ENCODE peak calls at places on chromosomes 6 and 20, in eight cellular contexts. H is ovary; I is endodermal cell; Z is right cardiac atrium; P is pancreas; E is fibroblast of lung; V is Peyer's patch; Y is CD8-positive, alpha-beta memory T cell. D is an unnamed sample.

GRCh38 chr6:114084327-114084890 is 113.5 kb upstream of the HDAC2 start:
- DNase-seq in V (no peak), I (no peak), H (no peak), E (peak; percentile 23), Y (no peak), Z (no peak), P (no peak), D (no peak)

GRCh38 chr6:168152306-168152963 is 73.4 kb upstream of the FRMD1 start:
- DNase-seq in H (no peak), V (no peak), E (no peak), I (peak; percentile 20), Z (no peak), P (no peak), Y (no peak), D (no peak)

GRCh38 chr6:111874030-111874425 is 776 bp upstream of the FYN start:
- DNase-seq in Z (no peak), Y (peak; percentile 42), V (no peak), P (no peak), E (no peak), I (no peak), H (no peak), D (no peak)

GRCh38 chr6:45438849-45439406 is 61.2 kb upstream of the SUPT3H start:
- DNase-seq in I (no peak), P (no peak), V (no peak), E (peak; percentile 88), Y (no peak), Z (no peak), H (no peak), D (no peak)

GRCh38 chr20:24499472-24499871 is 30.0 kb downstream of the SYNDIG1 start:
- DNase-seq in V (no peak), P (no peak), E (no peak), Y (no peak), H (no peak), I (no peak), Z (no peak), D (no peak)

GRCh38 chr20:7716286-7716972 is 223.8 kb downstream of the HAO1 start:
- DNase-seq in E (no peak), Y (no peak), V (no peak), Z (no peak), I (no peak), H (no peak), P (no peak), D (no peak)

GRCh38 chr6:5466459-5466858 is 205.1 kb downstream of the FARS2 start:
- DNase-seq in P (no peak), V (no peak), H (no peak), E (peak; percentile 52), Y (no peak), Z (no peak), I (no peak), D (no peak)

GRCh38 chr6:137853569-137854213 is 13.4 kb upstream of the TNFAIP3 start:
- DNase-seq in V (no peak), P (no peak), Y (no peak), Z (no peak), E (peak; percentile 74), H (no peak), I (no peak), D (no peak)

GRCh38 chr6:155974967-155975366 is 519.3 kb upstream of the NOX3 start:
- DNase-seq in H (no peak), Z (no peak), V (no peak), Y (no peak), P (no peak), E (no peak), I (no peak), D (no peak)

GRCh38 chr20:51444472-51444871 is 98.0 kb downstream of the NFATC2 start:
- DNase-seq in V (no peak), I (no peak), Z (no peak), P (no peak), E (peak; percentile 20), H (no peak), Y (no peak), D (no peak)

GRCh38 chr20:47019106-47019824 is 124.6 kb downstream of the EYA2 start:
- DNase-seq in V (no peak), I (no peak), Y (no peak), H (no peak), E (peak; percentile 95), P (no peak), Z (no peak), D (no peak)

GRCh38 chr6:74690365-74690764 is 515.5 kb downstream of the COL12A1 start:
- DNase-seq in V (no peak), P (no peak), H (no peak), I (no peak), E (peak; percentile 5), Z (no peak), Y (no peak), D (no peak)

GRCh38 chr6:112252571-112253504 is 1.5 kb downstream of the LAMA4 start:
- DNase-seq in Z (no peak), P (no peak), I (no peak), E (peak; percentile 79), V (no peak), H (no peak), Y (no peak), D (no peak)

GRCh38 chr6:110342759-110343158 is 15.4 kb downstream of the METTL24 start:
- DNase-seq in V (no peak), Y (no peak), E (no peak), P (no peak), H (no peak), Z (no peak), I (no peak), D (no peak)

GRCh38 chr6:135995160-135995898 is 143.8 kb downstream of the PDE7B start:
- DNase-seq in H (no peak), P (no peak), E (peak; percentile 89), V (no peak), Z (no peak), Y (no peak), I (no peak), D (no peak)

GRCh38 chr6:33620158-33620583 is 951 bp upstream of the ITPR3 start:
- DNase-seq in Y (no peak), Z (peak; percentile 74), P (peak; percentile 52), I (peak; percentile 76), H (peak; percentile 28), V (peak; percentile 76), E (no peak), D (peak; percentile 80)

GRCh38 chr6:84657486-84657885 is 106.9 kb downstream of the TBX18 start:
- DNase-seq in I (no peak), Y (no peak), P (no peak), E (no peak), V (no peak), Z (no peak), H (no peak), D (no peak)

GRCh38 chr6:33181141-33181540 is 11.1 kb downstream of the COL11A2 start:
- DNase-seq in V (no peak), P (no peak), H (no peak), Y (no peak), E (no peak), Z (peak; percentile 12), I (no peak), D (no peak)

GRCh38 chr6:44533221-44533820 is 145.8 kb downstream of the CDC5L start:
- DNase-seq in V (no peak), P (no peak), E (no peak), Y (no peak), I (peak; percentile 37), H (no peak), Z (no peak), D (no peak)

GRCh38 chr6:37653933-37654565 is 43.6 kb downstream of the MDGA1 start:
- DNase-seq in I (peak; percentile 83), Y (no peak), E (peak; percentile 49), V (no peak), H (no peak), P (peak; percentile 37), Z (no peak), D (no peak)

DNA sequence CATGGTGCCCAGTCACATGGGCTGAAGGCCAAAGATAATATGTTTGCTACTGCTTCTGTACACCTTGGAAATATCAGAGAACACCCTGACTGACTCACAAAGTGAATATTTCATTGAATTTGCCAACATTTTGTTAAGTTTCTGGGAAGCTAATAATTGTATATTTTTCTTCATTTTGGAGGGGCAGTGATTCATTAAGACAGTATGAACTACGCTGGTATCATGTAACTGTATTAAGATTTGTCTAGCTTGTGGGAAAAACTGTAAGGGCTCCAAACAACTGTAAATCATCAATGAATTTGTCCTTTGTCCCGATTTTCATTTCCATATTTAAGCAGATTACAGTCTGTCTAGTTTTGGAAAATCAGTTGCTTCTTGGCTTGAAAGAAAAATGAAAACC is 102.4 kb upstream of the CCN2 start:
- DNase-seq in V (no peak), I (no peak), H (no peak), Z (no peak), E (peak; percentile 88), Y (no peak), P (no peak), D (no peak)
- H3K27ac ChIP-seq in V (no peak overlapping the region), I (no peak overlapping the region), H (no peak overlapping the region), Z (no peak overlapping the region), E (peak overlapping the region; percentile 46), Y (no peak overlapping the region), P (no peak overlapping the region), D (no peak overlapping the region)

GRCh38 chr20:16498526-16499140 is 74.6 kb downstream of the KIF16B start:
- DNase-seq in Z (no peak), I (no peak), H (no peak), E (no peak), Y (no peak), V (no peak), P (no peak), D (no peak)

GRCh38 chr20:16500197-16500596 is 73.1 kb downstream of the KIF16B start:
- DNase-seq in P (no peak), Z (no peak), Y (no peak), E (no peak), H (no peak), V (no peak), I (no peak), D (no peak)

GRCh38 chr20:16505894-16506293 is 67.4 kb downstream of the KIF16B start:
- DNase-seq in I (no peak), E (no peak), P (no peak), V (no peak), Z (no peak), Y (no peak), H (no peak), D (no peak)

GRCh38 chr20:16501236-16501635 is 72.0 kb downstream of the KIF16B start:
- DNase-seq in H (no peak), Z (no peak), V (no peak), I (no peak), E (no peak), P (no peak), Y (no peak), D (no peak)
- H3K9me3 ChIP-seq in H (no peaks in the 10 kb centered on the region), Z (no peaks in the 10 kb centered on the region), V (no peaks in the 10 kb centered on the region), I (no peaks in the 10 kb centered on the region), E (no peaks in the 10 kb centered on the region), P (no peaks in the 10 kb centered on the region), Y (no peaks in the 10 kb centered on the region), D (no peaks in the 10 kb centered on the region)

DNA sequence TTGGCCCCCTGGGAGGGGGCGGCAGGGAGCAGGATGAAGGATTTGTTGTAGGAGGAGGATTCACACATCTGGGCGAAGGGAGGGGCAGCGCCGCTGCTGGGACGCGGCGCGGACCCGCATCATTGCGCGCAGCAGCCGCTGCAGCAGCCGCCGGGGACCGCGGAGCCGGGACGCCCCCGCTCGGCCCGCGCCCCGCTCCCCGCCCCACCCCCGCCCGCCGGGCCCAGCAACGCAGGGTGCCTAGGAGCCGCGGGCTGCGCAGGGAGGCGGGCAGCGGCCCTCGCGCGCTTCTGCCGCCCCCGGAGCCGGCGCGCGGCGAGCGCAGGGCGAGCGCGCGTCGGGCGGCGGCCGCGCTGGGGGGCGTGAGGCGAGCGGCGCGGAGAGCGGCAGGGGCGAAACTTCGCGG is 206 bp upstream of the NKAIN2 start:
- DNase-seq in I (no peak), V (no peak), H (no peak), Y (no peak), E (no peak), P (no peak), Z (no peak), D (no peak)
- H3K27ac ChIP-seq in I (no peak overlapping the region), V (no peak overlapping the region), H (no peak overlapping the region), Y (no peak overlapping the region), E (no peak overlapping the region), P (no peak overlapping the region), Z (no peak overlapping the region), D (no peak overlapping the region)

GRCh38 chr6:131049515-131050081 is 13.4 kb downstream of the EPB41L2 start:
- DNase-seq in H (no peak), Z (no peak), I (no peak), V (no peak), E (no peak), Y (no peak), P (no peak), D (no peak)
- H3K9me3 ChIP-seq in H (peaks cover 3% of the 10 kb centered on the region), Z (peaks cover 2% of the 10 kb centered on the region), I (peaks cover 15% of the 10 kb centered on the region), V (peaks cover 13% of the 10 kb centered on the region), E (peaks cover 4% of the 10 kb centered on the region), Y (peaks cover 3% of the 10 kb centered on the region), P (no peaks in the 10 kb centered on the region), D (peaks cover 16% of the 10 kb centered on the region)